ENCODE peak calls at places on chromosomes 16 and 17, in five cellular contexts. M, Q, I, C and B are unnamed samples.

GRCh38 chr16:81627024-81627423 is 152.1 kb upstream of the PLCG2 start:
- DNase-seq in M (no peak), Q (no peak), I (no peak), C (no peak), B (no peak)

GRCh38 chr17:39924691-39925055 is 2.7 kb downstream of the ORMDL3 start:
- DNase-seq in M (no peak), Q (no peak), I (no peak), C (no peak), B (no peak)

GRCh38 chr17:45742251-45742650 is 41.9 kb upstream of the CRHR1 start:
- DNase-seq in M (no peak), Q (no peak), I (no peak), C (no peak), B (no peak)

GRCh38 chr17:20234266-20234665 is 225.1 kb downstream of the SPECC1 start:
- DNase-seq in M (no peak), Q (no peak), I (no peak), C (no peak), B (no peak)

GRCh38 chr17:66799839-66800537 is 34.9 kb upstream of the CACNG5 start:
- DNase-seq in M (no peak), Q (no peak), I (no peak), C (no peak), B (no peak)

GRCh38 chr17:80415626-80416042 is 667 bp downstream of the ENDOV start:
- DNase-seq in M (no peak), Q (no peak), I (no peak), C (no peak), B (no peak)

GRCh38 chr16:73228649-73229048 is 180.7 kb upstream of the ZFHX3 start:
- DNase-seq in M (no peak), Q (peak; percentile 16), I (no peak), C (no peak), B (no peak)

GRCh38 chr16:77403732-77404131 is 31.1 kb downstream of the ADAMTS18 start:
- DNase-seq in M (no peak), Q (no peak), I (no peak), C (no peak), B (no peak)

GRCh38 chr17:38428643-38429371 is 543 bp downstream of the ARHGAP23 start:
- DNase-seq in M (peak; percentile 62), Q (no peak), I (no peak), C (no peak), B (no peak)